ENCODE peak calls at places on chromosomes 5 and 9, in six cellular contexts. One of them, this sample, is unnamed. For H3K4me1, the result is how much of the 10 kb centered on the place peaks cover.

GRCh38 chr5:65986796-65987195 is 60.4 kb downstream of the ERBIN start:
- DNase-seq in CD8-positive, alpha-beta T cell: no peak
- DNase-seq in neural progenitor cell: no peak
- DNase-seq in right atrium auricular region: no peak
- DNase-seq in heart left ventricle: no peak
- DNase-seq in A549: no peak
- DNase-seq in this sample: no peak

GRCh38 chr9:38333047-38333446 is 59.5 kb upstream of the ALDH1B1 start:
- DNase-seq in CD8-positive, alpha-beta T cell: no peak
- DNase-seq in neural progenitor cell: no peak
- DNase-seq in A549: no peak
- DNase-seq in right atrium auricular region: no peak
- DNase-seq in heart left ventricle: no peak
- DNase-seq in this sample: no peak

GRCh38 chr9:133148351-133149129 is 15.2 kb downstream of the GBGT1 start:
- DNase-seq in A549: peak
- DNase-seq in heart left ventricle: peak
- DNase-seq in CD8-positive, alpha-beta T cell: peak
- DNase-seq in right atrium auricular region: no peak
- DNase-seq in neural progenitor cell: peak
- DNase-seq in this sample: peak

GRCh38 chr5:141420855-141421488 is at the start of gene PCDHGA11:
- DNase-seq in neural progenitor cell: peak
- DNase-seq in right atrium auricular region: no peak
- DNase-seq in CD8-positive, alpha-beta T cell: no peak
- DNase-seq in A549: no peak
- DNase-seq in heart left ventricle: no peak
- DNase-seq in this sample: no peak

GRCh38 chr5:36723921-36724320 is 117.5 kb downstream of the SLC1A3 start:
- DNase-seq in CD8-positive, alpha-beta T cell: no peak
- DNase-seq in heart left ventricle: no peak
- DNase-seq in A549: no peak
- DNase-seq in right atrium auricular region: no peak
- DNase-seq in neural progenitor cell: no peak
- DNase-seq in this sample: no peak

GRCh38 chr5:172769598-172770373 is 1.2 kb downstream of the DUSP1 start:
- DNase-seq in A549: no peak
- DNase-seq in heart left ventricle: peak
- DNase-seq in right atrium auricular region: no peak
- DNase-seq in neural progenitor cell: peak
- DNase-seq in CD8-positive, alpha-beta T cell: no peak
- DNase-seq in this sample: peak

GRCh38 chr5:15757103-15757502 is 257.1 kb downstream of the FBXL7 start:
- DNase-seq in CD8-positive, alpha-beta T cell: no peak
- DNase-seq in A549: no peak
- DNase-seq in heart left ventricle: no peak
- DNase-seq in neural progenitor cell: no peak
- DNase-seq in right atrium auricular region: no peak
- DNase-seq in this sample: no peak

GRCh38 chr5:115431116-115431515 is 113.5 kb downstream of the FEM1C start:
- DNase-seq in heart left ventricle: no peak
- DNase-seq in A549: no peak
- DNase-seq in neural progenitor cell: no peak
- DNase-seq in CD8-positive, alpha-beta T cell: no peak
- DNase-seq in right atrium auricular region: no peak
- DNase-seq in this sample: no peak

GRCh38 chr9:133050142-133050541 is 11.6 kb upstream of the CEL start:
- DNase-seq in right atrium auricular region: no peak
- DNase-seq in neural progenitor cell: no peak
- DNase-seq in heart left ventricle: no peak
- DNase-seq in A549: no peak
- DNase-seq in CD8-positive, alpha-beta T cell: no peak
- DNase-seq in this sample: no peak

GRCh38 chr9:68905129-68905528 is 108.8 kb downstream of the PRKACG start:
- DNase-seq in heart left ventricle: no peak
- DNase-seq in right atrium auricular region: no peak
- DNase-seq in CD8-positive, alpha-beta T cell: no peak
- DNase-seq in neural progenitor cell: no peak
- DNase-seq in A549: no peak
- DNase-seq in this sample: no peak

GRCh38 chr9:89730715-89731114 is 125.9 kb downstream of the GADD45G start:
- DNase-seq in right atrium auricular region: no peak
- DNase-seq in heart left ventricle: no peak
- DNase-seq in CD8-positive, alpha-beta T cell: no peak
- DNase-seq in A549: no peak
- DNase-seq in neural progenitor cell: no peak
- DNase-seq in this sample: no peak

GRCh38 chr5:119355244-119355635 is 579 bp upstream of the TNFAIP8 start:
- DNase-seq in right atrium auricular region: no peak
- DNase-seq in heart left ventricle: no peak
- DNase-seq in A549: no peak
- DNase-seq in neural progenitor cell: peak
- DNase-seq in CD8-positive, alpha-beta T cell: no peak
- DNase-seq in this sample: no peak

GRCh38 chr5:10233505-10233904 is 16.2 kb downstream of the ATPSCKMT start:
- DNase-seq in heart left ventricle: no peak
- DNase-seq in A549: peak
- DNase-seq in CD8-positive, alpha-beta T cell: no peak
- DNase-seq in neural progenitor cell: peak
- DNase-seq in right atrium auricular region: no peak
- DNase-seq in this sample: peak

GRCh38 chr9:127714020-127714835 is 1.2 kb downstream of the PTRH1 start:
- DNase-seq in heart left ventricle: no peak
- DNase-seq in CD8-positive, alpha-beta T cell: no peak
- DNase-seq in A549: no peak
- DNase-seq in right atrium auricular region: no peak
- DNase-seq in neural progenitor cell: no peak
- DNase-seq in this sample: no peak

GRCh38 chr5:169071-169727 is 22.1 kb upstream of the LRRC14B start:
- DNase-seq in CD8-positive, alpha-beta T cell: no peak
- DNase-seq in neural progenitor cell: no peak
- DNase-seq in heart left ventricle: peak
- DNase-seq in right atrium auricular region: peak
- DNase-seq in A549: no peak
- DNase-seq in this sample: no peak

GRCh38 chr5:26023361-26023760 is 1015.0 kb downstream of the CDH9 start:
- DNase-seq in A549: no peak
- DNase-seq in CD8-positive, alpha-beta T cell: no peak
- DNase-seq in heart left ventricle: no peak
- DNase-seq in neural progenitor cell: no peak
- DNase-seq in right atrium auricular region: no peak
- DNase-seq in this sample: no peak

GRCh38 chr5:71932649-71933338 is 174.5 kb upstream of the MAP1B start:
- DNase-seq in neural progenitor cell: peak
- DNase-seq in A549: peak
- DNase-seq in CD8-positive, alpha-beta T cell: no peak
- DNase-seq in right atrium auricular region: peak
- DNase-seq in heart left ventricle: peak
- DNase-seq in this sample: peak

GRCh38 chr5:180328296-180329137 is 24.6 kb downstream of the GFPT2 start:
- DNase-seq in CD8-positive, alpha-beta T cell: peak
- DNase-seq in neural progenitor cell: peak
- DNase-seq in A549: peak
- DNase-seq in heart left ventricle: peak
- DNase-seq in right atrium auricular region: peak
- DNase-seq in this sample: peak

GRCh38 chr5:80569961-80570786 is at the start of gene ANKRD34B:
- DNase-seq in right atrium auricular region: peak
- DNase-seq in heart left ventricle: no peak
- DNase-seq in A549: peak
- DNase-seq in neural progenitor cell: peak
- DNase-seq in CD8-positive, alpha-beta T cell: no peak
- DNase-seq in this sample: peak

GRCh38 chr5:120388016-120388781 is 75.9 kb upstream of the PRR16 start:
- DNase-seq in CD8-positive, alpha-beta T cell: no peak
- DNase-seq in right atrium auricular region: no peak
- DNase-seq in neural progenitor cell: no peak
- DNase-seq in A549: no peak
- DNase-seq in heart left ventricle: no peak
- DNase-seq in this sample: no peak

GRCh38 chr5:102737161-102737560 is 17.9 kb upstream of the PAM start:
- DNase-seq in right atrium auricular region: no peak
- DNase-seq in A549: no peak
- DNase-seq in heart left ventricle: no peak
- DNase-seq in CD8-positive, alpha-beta T cell: no peak
- DNase-seq in neural progenitor cell: no peak
- DNase-seq in this sample: no peak

GRCh38 chr5:32753051-32753450 is 41.9 kb downstream of the NPR3 start:
- DNase-seq in right atrium auricular region: no peak
- DNase-seq in A549: no peak
- DNase-seq in neural progenitor cell: no peak
- DNase-seq in heart left ventricle: no peak
- DNase-seq in CD8-positive, alpha-beta T cell: no peak
- DNase-seq in this sample: no peak

GRCh38 chr9:126232461-126232860 is 94.2 kb upstream of the MVB12B start:
- DNase-seq in neural progenitor cell: no peak
- DNase-seq in A549: no peak
- DNase-seq in heart left ventricle: no peak
- DNase-seq in right atrium auricular region: no peak
- DNase-seq in CD8-positive, alpha-beta T cell: no peak
- DNase-seq in this sample: no peak

GRCh38 chr5:122788996-122789395 is 14.1 kb downstream of the SNX2 start:
- DNase-seq in neural progenitor cell: no peak
- DNase-seq in heart left ventricle: no peak
- DNase-seq in CD8-positive, alpha-beta T cell: no peak
- DNase-seq in right atrium auricular region: no peak
- DNase-seq in A549: no peak
- DNase-seq in this sample: no peak

GRCh38 chr9:137233143-137233980 is 2.7 kb downstream of the SLC34A3 start:
- DNase-seq in heart left ventricle: no peak
- DNase-seq in right atrium auricular region: no peak
- DNase-seq in CD8-positive, alpha-beta T cell: no peak
- DNase-seq in A549: no peak
- DNase-seq in neural progenitor cell: no peak
- DNase-seq in this sample: no peak

GRCh38 chr9:137234758-137235423 is 4.2 kb downstream of the SLC34A3 start:
- DNase-seq in neural progenitor cell: no peak
- DNase-seq in CD8-positive, alpha-beta T cell: no peak
- DNase-seq in right atrium auricular region: no peak
- DNase-seq in heart left ventricle: no peak
- DNase-seq in A549: no peak
- DNase-seq in this sample: no peak

GRCh38 chr9:137232510-137232909 is 1.8 kb downstream of the SLC34A3 start:
- DNase-seq in neural progenitor cell: no peak
- DNase-seq in heart left ventricle: no peak
- DNase-seq in right atrium auricular region: no peak
- DNase-seq in A549: no peak
- DNase-seq in CD8-positive, alpha-beta T cell: no peak
- DNase-seq in this sample: no peak

GRCh38 chr9:137235424-137236237 is 4.9 kb downstream of the SLC34A3 start:
- DNase-seq in CD8-positive, alpha-beta T cell: no peak
- DNase-seq in right atrium auricular region: no peak
- DNase-seq in A549: no peak
- DNase-seq in heart left ventricle: no peak
- DNase-seq in neural progenitor cell: no peak
- DNase-seq in this sample: peak

DNA sequence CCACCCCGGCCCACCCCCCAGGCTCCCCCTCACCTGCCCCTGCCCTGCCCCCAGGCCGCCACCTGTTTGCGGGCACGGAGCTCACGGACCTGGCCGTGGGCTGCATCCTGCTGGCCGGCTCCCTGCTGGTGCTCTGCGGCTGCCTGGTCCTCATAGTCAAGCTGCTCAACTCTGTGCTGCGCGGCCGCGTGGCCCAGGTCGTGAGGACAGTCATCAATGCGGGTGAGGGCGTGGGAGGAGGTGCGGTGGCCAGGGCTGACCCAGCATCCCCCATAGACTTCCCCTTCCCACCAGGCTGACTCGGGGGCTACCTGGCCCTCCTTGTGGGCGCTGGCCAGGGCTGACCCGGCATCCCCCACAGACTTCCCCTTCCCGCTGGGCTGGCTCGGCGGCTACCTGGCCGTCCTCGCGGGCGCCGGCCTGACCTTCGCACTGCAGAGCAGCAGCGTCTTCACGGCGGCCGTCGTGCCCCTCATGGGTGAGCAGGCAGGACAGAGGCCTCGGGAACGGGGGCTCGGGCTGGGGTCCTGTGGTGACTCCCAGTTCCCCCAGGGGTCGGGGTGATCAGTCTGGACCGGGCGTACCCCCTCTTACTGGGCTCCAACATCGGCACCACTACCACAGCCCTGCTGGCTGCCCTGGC is 3.5 kb downstream of the SLC34A3 start:
- DNase-seq in CD8-positive, alpha-beta T cell: no peak
- DNase-seq in A549: no peak
- DNase-seq in right atrium auricular region: no peak
- DNase-seq in neural progenitor cell: no peak
- DNase-seq in heart left ventricle: no peak
- DNase-seq in this sample: no peak
- H3K4me3 ChIP-seq in CD8-positive, alpha-beta T cell: no peak
- H3K4me3 ChIP-seq in A549: no peak
- H3K4me3 ChIP-seq in right atrium auricular region: no peak
- H3K4me3 ChIP-seq in neural progenitor cell: no peak
- H3K4me3 ChIP-seq in heart left ventricle: no peak
- H3K4me3 ChIP-seq in this sample: no peak

GRCh38 chr5:169997736-169998284 is 17.5 kb upstream of the INSYN2B start:
- DNase-seq in neural progenitor cell: no peak
- DNase-seq in CD8-positive, alpha-beta T cell: no peak
- DNase-seq in right atrium auricular region: no peak
- DNase-seq in A549: no peak
- DNase-seq in heart left ventricle: no peak
- DNase-seq in this sample: no peak
- TF ChIP-seq CTCF in neural progenitor cell: no peak
- TF ChIP-seq CTCF in CD8-positive, alpha-beta T cell: no peak
- TF ChIP-seq CTCF in right atrium auricular region: no peak
- TF ChIP-seq CTCF in A549: no peak
- TF ChIP-seq CTCF in heart left ventricle: no peak
- TF ChIP-seq CTCF in this sample: no peak

GRCh38 chr5:177473461-177473991 is at the start of gene DBN1:
- DNase-seq in right atrium auricular region: no peak
- DNase-seq in CD8-positive, alpha-beta T cell: no peak
- DNase-seq in heart left ventricle: peak
- DNase-seq in A549: peak
- DNase-seq in neural progenitor cell: peak
- DNase-seq in this sample: peak

GRCh38 chr5:177474845-177475562 is 1.6 kb upstream of the DBN1 start:
- DNase-seq in neural progenitor cell: no peak
- DNase-seq in heart left ventricle: no peak
- DNase-seq in CD8-positive, alpha-beta T cell: no peak
- DNase-seq in right atrium auricular region: no peak
- DNase-seq in A549: no peak
- DNase-seq in this sample: no peak

GRCh38 chr5:177475563-177476427 is 2.4 kb upstream of the DBN1 start:
- DNase-seq in right atrium auricular region: no peak
- DNase-seq in neural progenitor cell: no peak
- DNase-seq in heart left ventricle: no peak
- DNase-seq in A549: no peak
- DNase-seq in CD8-positive, alpha-beta T cell: no peak
- DNase-seq in this sample: no peak

GRCh38 chr5:177472460-177473441 is 683 bp downstream of the DBN1 start:
- DNase-seq in neural progenitor cell: peak
- DNase-seq in A549: no peak
- DNase-seq in CD8-positive, alpha-beta T cell: peak
- DNase-seq in heart left ventricle: peak
- DNase-seq in right atrium auricular region: no peak
- DNase-seq in this sample: peak

GRCh38 chr5:177474094-177474493 is 660 bp upstream of the DBN1 start:
- DNase-seq in heart left ventricle: no peak
- DNase-seq in CD8-positive, alpha-beta T cell: no peak
- DNase-seq in right atrium auricular region: no peak
- DNase-seq in A549: no peak
- DNase-seq in neural progenitor cell: no peak
- DNase-seq in this sample: no peak
- H3K4me1 ChIP-seq in heart left ventricle: half or more
- H3K4me1 ChIP-seq in CD8-positive, alpha-beta T cell: under half
- H3K4me1 ChIP-seq in right atrium auricular region: half or more
- H3K4me1 ChIP-seq in A549: half or more
- H3K4me1 ChIP-seq in neural progenitor cell: under half
- H3K4me1 ChIP-seq in this sample: under half

GRCh38 chr5:151345187-151345807 is 2.1 kb downstream of the SLC36A2 start:
- DNase-seq in heart left ventricle: no peak
- DNase-seq in neural progenitor cell: peak
- DNase-seq in CD8-positive, alpha-beta T cell: no peak
- DNase-seq in A549: no peak
- DNase-seq in right atrium auricular region: no peak
- DNase-seq in this sample: no peak
- H3K4me3 ChIP-seq in heart left ventricle: no peak
- H3K4me3 ChIP-seq in neural progenitor cell: peak
- H3K4me3 ChIP-seq in CD8-positive, alpha-beta T cell: no peak
- H3K4me3 ChIP-seq in A549: no peak
- H3K4me3 ChIP-seq in right atrium auricular region: no peak
- H3K4me3 ChIP-seq in this sample: no peak

This sample was measured in mucosa of descending colon.